ENCODE peak calls at places on chromosomes 12 and 14, in four cellular contexts. A, H, P and U are unnamed samples.

GRCh38 chr12:106687652-106688051 is 86.8 kb upstream of the RIC8B start:
- DNase-seq in P (no peak), H (no peak), A (no peak), U (no peak)

GRCh38 chr12:123916729-123917128 is 55.9 kb downstream of the CCDC92 start:
- DNase-seq in P (no peak), H (no peak), A (no peak), U (no peak)

GRCh38 chr14:103444837-103445524 is 59.8 kb downstream of the MARK3 start:
- DNase-seq in A (no peak), H (no peak), P (peak), U (no peak)

GRCh38 chr14:63460594-63461132 is 82.5 kb downstream of the PPP2R5E start:
- DNase-seq in H (no peak), A (no peak), P (no peak), U (no peak)

GRCh38 chr14:31970744-31971143 is 106.4 kb upstream of the ARHGAP5 start:
- DNase-seq in P (no peak), H (no peak), A (no peak), U (no peak)

GRCh38 chr14:61839452-61839851 is 77.2 kb downstream of the SNAPC1 start:
- DNase-seq in P (peak), A (no peak), H (no peak), U (no peak)

GRCh38 chr12:92134638-92135274 is 10.9 kb downstream of the BTG1 start:
- DNase-seq in H (no peak), P (no peak), A (no peak), U (no peak)

GRCh38 chr14:69804902-69805301 is 7.9 kb upstream of the SLC10A1 start:
- DNase-seq in H (no peak), A (no peak), P (no peak), U (no peak)

GRCh38 chr14:22920697-22921096 is 1.7 kb upstream of the RBM23 start:
- DNase-seq in P (no peak), H (no peak), A (peak), U (no peak)

GRCh38 chr14:35385042-35385839 is 19.3 kb downstream of the NFKBIA start:
- DNase-seq in P (peak), A (peak), H (no peak), U (no peak)

GRCh38 chr14:72515779-72516770 is 377.8 kb downstream of the DPF3 start:
- DNase-seq in A (no peak), H (no peak), P (peak), U (no peak)

GRCh38 chr12:39692258-39692853 is 72.8 kb upstream of the ABCD2 start:
- DNase-seq in P (peak), H (no peak), A (no peak), U (no peak)

GRCh38 chr12:57521475-57522018 is 1.1 kb upstream of the MBD6 start:
- DNase-seq in H (no peak), A (peak), P (peak), U (peak)
- TF ChIP-seq CTCF in H (no peak), A (no peak), P (peak), U (no peak)

GRCh38 chr12:108459106-108459505 is 56.0 kb upstream of the FICD start:
- DNase-seq in P (no peak), H (no peak), A (no peak), U (no peak)

GRCh38 chr12:108455706-108456105 is 59.4 kb upstream of the FICD start:
- DNase-seq in A (no peak), H (no peak), P (no peak), U (no peak)

GRCh38 chr12:108457006-108457733 is 57.9 kb upstream of the FICD start:
- DNase-seq in A (no peak), H (peak), P (peak), U (peak)

GRCh38 chr12:108454539-108455139 is 60.4 kb upstream of the FICD start:
- DNase-seq in H (no peak), A (no peak), P (no peak), U (no peak)

DNA sequence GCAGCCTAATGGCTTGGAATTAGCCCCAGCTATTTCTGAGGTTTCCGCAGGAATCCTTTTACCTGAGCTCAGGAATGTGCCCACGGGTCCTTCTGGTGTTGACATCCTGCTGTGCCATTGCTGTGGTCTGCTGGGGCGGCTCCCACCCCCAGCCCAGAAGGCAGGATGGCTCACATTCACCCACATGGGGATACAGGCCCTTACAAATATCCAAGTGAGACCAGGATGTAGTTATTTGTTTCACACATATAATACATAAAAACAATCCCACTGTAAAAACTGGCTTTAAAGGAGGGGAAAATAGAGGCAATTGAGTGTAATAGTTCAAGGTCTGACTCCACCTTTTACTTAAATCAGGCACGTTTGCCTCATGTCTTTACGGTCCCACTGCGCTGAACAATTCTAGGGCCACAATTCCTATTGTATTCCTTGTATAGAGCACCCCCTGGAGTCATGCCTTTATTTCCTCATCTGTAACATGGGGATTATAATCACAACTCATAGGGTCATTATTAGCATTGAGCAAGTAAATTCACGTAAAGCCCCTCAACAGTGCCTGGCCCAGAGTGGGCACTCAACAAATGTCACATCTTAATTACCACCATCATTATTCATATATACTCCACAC is 57.2 kb upstream of the FICD start:
- DNase-seq in H (no peak), A (no peak), P (no peak), U (no peak)
- TF ChIP-seq CTCF in H (no peak), A (no peak), P (no peak), U (no peak)

GRCh38 chr14:100278702-100279101 is 27.5 kb downstream of the SLC25A29 start:
- DNase-seq in H (no peak), P (peak), A (no peak), U (no peak)
- TF ChIP-seq CTCF in H (no peak), P (peak), A (no peak), U (no peak)

DNA sequence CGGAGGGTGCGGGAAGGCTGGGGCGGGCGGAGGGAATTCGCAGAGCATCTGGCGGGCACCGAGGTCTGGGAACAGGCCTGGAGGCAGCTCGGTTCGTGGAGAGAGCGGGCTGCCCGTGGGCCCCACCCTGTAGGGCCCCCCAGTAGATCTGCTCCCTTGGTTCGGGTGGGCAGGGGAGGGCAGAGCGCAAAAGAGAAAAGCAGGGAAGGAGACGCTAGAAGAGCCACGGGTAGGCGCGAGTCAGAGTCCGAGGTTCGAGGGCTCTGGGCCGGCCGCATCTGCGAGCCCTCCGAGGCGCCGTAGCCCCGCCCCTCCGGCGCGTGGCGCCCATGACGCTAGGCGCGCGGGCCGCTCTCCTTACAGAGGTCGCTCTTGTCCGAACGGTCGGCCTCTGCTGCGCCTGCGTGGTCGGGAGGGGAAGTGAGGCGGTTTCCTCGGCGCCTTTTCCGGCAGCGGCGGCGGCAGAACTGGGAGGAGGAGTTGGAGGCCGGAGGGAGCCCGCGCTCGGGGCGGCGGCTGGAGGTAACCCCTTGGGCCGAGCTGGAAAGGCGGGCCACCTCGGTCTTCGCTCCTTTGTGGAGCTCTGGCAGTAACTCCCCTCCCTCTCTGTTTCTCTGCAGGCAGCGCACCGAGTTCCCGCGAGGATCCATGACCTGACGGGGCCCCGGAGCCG is at the start of gene ARF6:
- DNase-seq in A (peak), H (peak), P (peak), U (peak)
- TF ChIP-seq CTCF in A (no peak), H (no peak), P (peak), U (peak)

DNA sequence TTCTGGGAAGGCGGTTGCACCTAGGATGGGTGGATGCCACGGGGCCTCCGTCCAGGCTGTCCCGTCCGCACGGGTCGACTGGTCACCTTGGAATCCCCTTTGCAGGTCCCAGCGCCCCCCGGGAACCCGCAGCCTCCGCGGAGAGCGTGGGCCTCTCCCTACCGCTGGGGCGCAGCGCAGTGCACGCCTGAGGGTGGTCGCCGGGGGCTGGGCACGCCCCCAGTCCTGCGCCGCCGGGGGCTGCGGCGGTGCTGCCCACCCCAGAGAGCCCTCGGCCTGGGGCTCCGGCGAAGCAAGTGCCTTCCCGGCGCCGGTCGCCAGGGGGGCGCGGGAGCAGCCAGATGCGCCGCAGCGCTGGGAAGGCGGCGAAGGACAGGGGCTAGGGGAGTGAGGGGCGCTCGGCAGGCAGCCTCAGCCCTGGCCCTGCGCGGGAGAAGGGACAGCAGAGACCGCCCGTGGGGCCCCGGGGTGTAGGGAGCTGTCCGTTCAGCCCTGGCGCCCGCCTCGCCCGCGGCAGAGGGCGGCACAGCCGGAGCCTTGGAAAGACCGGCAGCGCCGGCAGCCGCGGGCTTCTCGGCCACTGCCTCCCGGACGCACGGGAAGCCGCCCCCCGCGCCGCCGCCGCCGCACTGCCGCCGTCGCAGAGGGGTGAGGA is 527 bp downstream of the ZDHHC22 start:
- DNase-seq in H (peak), A (no peak), P (peak), U (peak)
- TF ChIP-seq CTCF in H (peak), A (peak), P (peak), U (peak)

GRCh38 chr12:65990592-65990991 is 140.0 kb downstream of the LLPH start:
- DNase-seq in A (no peak), P (no peak), H (no peak), U (no peak)

GRCh38 chr12:65984227-65984479 is 146.4 kb downstream of the LLPH start:
- DNase-seq in H (no peak), P (no peak), A (no peak), U (no peak)

GRCh38 chr12:65988596-65988995 is 142.0 kb downstream of the LLPH start:
- DNase-seq in A (no peak), H (no peak), P (no peak), U (no peak)

DNA sequence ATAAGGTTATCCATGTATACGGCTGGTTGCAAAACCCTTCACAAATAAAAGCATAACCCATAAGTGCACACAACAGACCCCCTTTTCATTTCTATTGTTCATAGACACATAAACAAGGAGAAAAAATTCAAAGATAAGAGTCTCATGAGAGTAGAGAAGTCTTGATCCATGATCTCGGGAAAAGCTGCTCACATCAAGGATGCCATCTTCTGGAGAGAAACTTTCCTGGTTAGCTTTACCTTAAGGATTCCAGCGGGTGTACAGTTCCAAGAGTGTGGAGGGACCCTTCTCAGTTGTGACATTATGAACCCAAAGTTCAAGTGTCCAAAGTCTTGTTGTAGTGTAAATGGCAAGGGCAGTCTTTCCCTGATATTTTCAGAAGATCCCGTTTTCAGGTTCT is 144.5 kb downstream of the LLPH start:
- DNase-seq in P (no peak), H (no peak), A (no peak), U (no peak)
- TF ChIP-seq CTCF in P (no peak), H (no peak), A (no peak), U (no peak)

GRCh38 chr14:47332939-47333338 is 342.5 kb downstream of the MDGA2 start:
- DNase-seq in H (no peak), A (no peak), P (no peak), U (no peak)
- TF ChIP-seq CTCF in H (peak), A (no peak), P (no peak), U (peak)

GRCh38 chr14:59130472-59130871 is 58.0 kb upstream of the DAAM1 start:
- DNase-seq in H (no peak), A (no peak), P (peak), U (no peak)

GRCh38 chr14:59125156-59125555 is 63.3 kb upstream of the DAAM1 start:
- DNase-seq in P (no peak), H (no peak), A (no peak), U (no peak)

GRCh38 chr14:59123975-59124374 is 64.5 kb upstream of the DAAM1 start:
- DNase-seq in H (no peak), P (peak), A (no peak), U (no peak)

GRCh38 chr14:59126714-59127436 is 61.6 kb upstream of the DAAM1 start:
- DNase-seq in A (no peak), H (no peak), P (peak), U (peak)

DNA sequence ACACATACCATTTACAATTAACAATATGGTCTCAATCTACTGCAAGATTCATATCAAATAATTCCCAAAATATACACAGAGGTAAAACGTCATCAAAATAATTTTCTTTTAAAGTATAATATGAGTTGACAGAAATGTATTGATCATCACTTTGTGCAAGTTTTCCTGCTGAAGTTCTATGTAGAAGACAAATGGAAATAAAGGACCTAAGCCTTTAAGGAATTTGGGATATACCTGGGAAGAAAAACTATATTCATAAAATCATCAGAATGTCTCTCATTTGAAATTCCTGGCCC is 61.1 kb upstream of the DAAM1 start:
- DNase-seq in A (no peak), P (no peak), H (no peak), U (no peak)
- TF ChIP-seq CTCF in A (peak), P (no peak), H (no peak), U (no peak)

DNA sequence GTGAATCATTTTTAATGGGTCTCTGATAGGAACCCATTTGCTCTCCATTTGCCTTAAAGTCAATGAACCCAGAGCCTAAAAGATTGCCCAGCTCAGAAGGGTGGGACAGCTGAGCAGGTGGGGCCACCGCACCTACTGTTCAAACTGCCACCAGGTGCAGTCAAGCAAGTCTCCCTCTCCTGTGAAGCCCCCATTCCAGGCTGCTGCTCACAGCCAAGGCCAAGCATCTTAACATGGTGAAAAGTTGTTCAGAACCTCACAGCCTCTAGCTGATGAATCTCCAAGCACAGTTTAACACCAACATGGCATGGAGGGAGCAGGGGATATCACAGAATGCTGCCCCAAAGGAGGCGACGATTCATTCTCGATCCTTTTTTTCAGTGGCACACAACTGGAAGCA is 29.5 kb downstream of the ANO2 start:
- DNase-seq in H (no peak), P (no peak), A (no peak), U (no peak)
- TF ChIP-seq CTCF in H (no peak), P (no peak), A (no peak), U (no peak)

GRCh38 chr14:96953443-96953842 is 156.3 kb downstream of the VRK1 start:
- DNase-seq in A (no peak), H (no peak), P (no peak), U (no peak)
- TF ChIP-seq CTCF in A (no peak), H (no peak), P (no peak), U (no peak)